ENCODE peak calls at places on chromosome 14, in six cellular contexts. One of them, this sample, is unnamed.

GRCh38 chr14:20631821-20632389 is 9.6 kb downstream of the OR6S1 start:
- DNase-seq in cardiac muscle cell: peak; percentile 80
- DNase-seq in A673: peak; percentile 45
- DNase-seq in hepatocyte: peak; percentile 83
- DNase-seq in activated CD8-positive, alpha-beta T cell treated with anti-CD3 and anti-CD28 coated beads for 36 hours: peak; percentile 27
- DNase-seq in GM04504: no peak
- DNase-seq in this sample: peak; percentile 29

GRCh38 chr14:78227466-78228077 is 57.4 kb downstream of the NRXN3 start:
- DNase-seq in activated CD8-positive, alpha-beta T cell treated with anti-CD3 and anti-CD28 coated beads for 36 hours: no peak
- DNase-seq in A673: no peak
- DNase-seq in hepatocyte: no peak
- DNase-seq in cardiac muscle cell: no peak
- DNase-seq in GM04504: no peak
- DNase-seq in this sample: peak; percentile 2

GRCh38 chr14:52067873-52068740 is 752 bp downstream of the NID2 start:
- DNase-seq in activated CD8-positive, alpha-beta T cell treated with anti-CD3 and anti-CD28 coated beads for 36 hours: peak; percentile 28
- DNase-seq in GM04504: no peak
- DNase-seq in cardiac muscle cell: peak; percentile 60
- DNase-seq in A673: peak; percentile 40
- DNase-seq in hepatocyte: peak; percentile 42
- DNase-seq in this sample: peak; percentile 60

GRCh38 chr14:105047283-105048016 is 17.8 kb downstream of the GPR132 start:
- DNase-seq in GM04504: no peak
- DNase-seq in hepatocyte: no peak
- DNase-seq in cardiac muscle cell: no peak
- DNase-seq in activated CD8-positive, alpha-beta T cell treated with anti-CD3 and anti-CD28 coated beads for 36 hours: no peak
- DNase-seq in A673: no peak
- DNase-seq in this sample: no peak

GRCh38 chr14:99809864-99810854 is 16.9 kb downstream of the EML1 start:
- DNase-seq in activated CD8-positive, alpha-beta T cell treated with anti-CD3 and anti-CD28 coated beads for 36 hours: no peak
- DNase-seq in hepatocyte: peak; percentile 58
- DNase-seq in A673: no peak
- DNase-seq in GM04504: no peak
- DNase-seq in cardiac muscle cell: no peak
- DNase-seq in this sample: no peak

GRCh38 chr14:51328089-51328941 is 88.3 kb downstream of the TMX1 start:
- DNase-seq in GM04504: no peak
- DNase-seq in hepatocyte: no peak
- DNase-seq in activated CD8-positive, alpha-beta T cell treated with anti-CD3 and anti-CD28 coated beads for 36 hours: peak; percentile 75
- DNase-seq in cardiac muscle cell: peak; percentile 56
- DNase-seq in A673: no peak
- DNase-seq in this sample: no peak

GRCh38 chr14:21109377-21110260 is 8.8 kb downstream of the TMEM253 start:
- DNase-seq in cardiac muscle cell: no peak
- DNase-seq in A673: peak; percentile 47
- DNase-seq in GM04504: no peak
- DNase-seq in activated CD8-positive, alpha-beta T cell treated with anti-CD3 and anti-CD28 coated beads for 36 hours: peak; percentile 57
- DNase-seq in hepatocyte: no peak
- DNase-seq in this sample: no peak

GRCh38 chr14:67187826-67188225 is 1.4 kb upstream of the GARIN2 start:
- DNase-seq in hepatocyte: no peak
- DNase-seq in GM04504: peak; percentile 14
- DNase-seq in A673: no peak
- DNase-seq in cardiac muscle cell: peak; percentile 27
- DNase-seq in activated CD8-positive, alpha-beta T cell treated with anti-CD3 and anti-CD28 coated beads for 36 hours: no peak
- DNase-seq in this sample: no peak

GRCh38 chr14:64038857-64039542 is 186.2 kb downstream of the SYNE2 start:
- DNase-seq in activated CD8-positive, alpha-beta T cell treated with anti-CD3 and anti-CD28 coated beads for 36 hours: no peak
- DNase-seq in cardiac muscle cell: peak; percentile 1
- DNase-seq in A673: no peak
- DNase-seq in GM04504: peak; percentile 11
- DNase-seq in hepatocyte: no peak
- DNase-seq in this sample: no peak

GRCh38 chr14:56340921-56341320 is 222.7 kb downstream of the PELI2 start:
- DNase-seq in activated CD8-positive, alpha-beta T cell treated with anti-CD3 and anti-CD28 coated beads for 36 hours: no peak
- DNase-seq in hepatocyte: no peak
- DNase-seq in cardiac muscle cell: no peak
- DNase-seq in A673: no peak
- DNase-seq in GM04504: no peak
- DNase-seq in this sample: no peak

GRCh38 chr14:80493620-80494019 is 282.3 kb upstream of the DIO2 start:
- DNase-seq in hepatocyte: no peak
- DNase-seq in cardiac muscle cell: no peak
- DNase-seq in A673: no peak
- DNase-seq in activated CD8-positive, alpha-beta T cell treated with anti-CD3 and anti-CD28 coated beads for 36 hours: no peak
- DNase-seq in GM04504: no peak
- DNase-seq in this sample: no peak

GRCh38 chr14:104445086-104445485 is 134.5 kb upstream of the C14orf180 start:
- DNase-seq in GM04504: no peak
- DNase-seq in cardiac muscle cell: no peak
- DNase-seq in hepatocyte: no peak
- DNase-seq in activated CD8-positive, alpha-beta T cell treated with anti-CD3 and anti-CD28 coated beads for 36 hours: no peak
- DNase-seq in A673: no peak
- DNase-seq in this sample: no peak

GRCh38 chr14:56881181-56881580 is 70.9 kb upstream of the OTX2 start:
- DNase-seq in GM04504: no peak
- DNase-seq in cardiac muscle cell: no peak
- DNase-seq in hepatocyte: no peak
- DNase-seq in activated CD8-positive, alpha-beta T cell treated with anti-CD3 and anti-CD28 coated beads for 36 hours: no peak
- DNase-seq in A673: no peak
- DNase-seq in this sample: no peak